ENCODE peak calls at places on chromosomes 2 and 18, in seven cellular contexts. U, D, Y, E, I, F and K are unnamed samples.

GRCh38 chr2:140593159-140593558 is 1537.7 kb downstream of the LRP1B start:
- DNase-seq in U (no peak), D (no peak), Y (no peak), E (no peak), I (no peak), F (no peak), K (no peak)

GRCh38 chr2:203500297-203500696 is 34.8 kb downstream of the RAPH1 start:
- DNase-seq in U (no peak), D (no peak), Y (no peak), E (no peak), I (no peak), F (no peak), K (no peak)

GRCh38 chr2:54657664-54658083 is 65.8 kb upstream of the EML6 start:
- DNase-seq in U (peak; percentile 47), D (peak; percentile 63), Y (peak; percentile 73), E (no peak), I (no peak), F (peak; percentile 61), K (peak; percentile 75)

GRCh38 chr2:188293601-188294482 is 2.2 kb downstream of the GULP1 start:
- DNase-seq in U (peak; percentile 83), D (peak; percentile 55), Y (peak; percentile 53), E (peak; percentile 59), I (peak; percentile 59), F (no peak), K (peak; percentile 39)

GRCh38 chr18:74498712-74499629 is 2.8 kb downstream of the CNDP2 start:
- DNase-seq in U (peak; percentile 4), D (peak; percentile 88), Y (peak; percentile 45), E (peak; percentile 82), I (no peak), F (peak; percentile 86), K (no peak)

GRCh38 chr18:42784612-42785011 is 330.9 kb downstream of the RIT2 start:
- DNase-seq in U (no peak), D (no peak), Y (no peak), E (no peak), I (no peak), F (no peak), K (no peak)

GRCh38 chr18:33184178-33184577 is 256.3 kb downstream of the CCDC178 start:
- DNase-seq in U (peak; percentile 20), D (no peak), Y (no peak), E (no peak), I (no peak), F (no peak), K (no peak)

GRCh38 chr2:171160630-171161424 is at the start of gene TLK1:
- DNase-seq in U (peak; percentile 57), D (peak; percentile 89), Y (peak; percentile 72), E (peak; percentile 77), I (peak; percentile 67), F (peak; percentile 76), K (peak; percentile 82)

GRCh38 chr2:195390686-195391085 is 266.3 kb upstream of the SLC39A10 start:
- DNase-seq in U (no peak), D (no peak), Y (no peak), E (no peak), I (no peak), F (no peak), K (no peak)

GRCh38 chr18:41745166-41746049 is 209.6 kb upstream of the PIK3C3 start:
- DNase-seq in U (peak; percentile 58), D (no peak), Y (no peak), E (no peak), I (peak; percentile 23), F (no peak), K (peak; percentile 18)

GRCh38 chr2:237791977-237792727 is 6.4 kb upstream of the RBM44 start:
- DNase-seq in U (no peak), D (no peak), Y (no peak), E (no peak), I (no peak), F (no peak), K (no peak)

DNA sequence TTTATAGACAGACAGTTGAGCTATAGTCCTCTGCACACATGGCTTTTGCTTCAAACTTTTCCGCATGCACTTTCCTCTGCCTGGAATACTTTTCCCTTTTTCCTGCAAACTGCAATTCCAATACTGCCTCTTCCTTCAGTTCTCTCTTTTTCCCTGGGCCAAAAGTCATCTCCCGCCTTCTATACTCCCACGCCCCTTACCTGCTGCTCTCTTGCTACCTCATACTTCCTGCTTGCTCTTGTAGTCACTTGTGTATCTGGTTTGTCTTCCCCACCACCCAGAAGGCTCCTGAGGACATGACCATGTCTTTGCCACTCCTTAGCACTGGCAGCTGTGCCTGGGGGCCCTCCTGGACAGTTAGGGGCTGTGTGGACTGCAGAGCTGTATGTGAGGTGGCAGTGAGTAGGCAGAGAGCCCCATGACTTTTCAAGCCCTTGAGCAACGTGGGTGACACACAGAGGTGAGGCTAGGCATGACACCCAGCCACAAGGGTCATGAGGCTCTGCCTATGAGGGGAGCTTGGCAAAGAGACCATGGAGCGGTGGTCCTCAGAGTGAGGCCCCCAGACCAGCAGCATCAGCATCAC is 23.2 kb downstream of the SPEG start:
- DNase-seq in U (no peak), D (no peak), Y (no peak), E (no peak), I (no peak), F (no peak), K (peak; percentile 45)
- TF ChIP-seq CTCF in U (no peak), D (peak; percentile 13), Y (no peak), E (no peak), I (peak; percentile 42), F (peak; percentile 20), K (peak; percentile 49)

DNA sequence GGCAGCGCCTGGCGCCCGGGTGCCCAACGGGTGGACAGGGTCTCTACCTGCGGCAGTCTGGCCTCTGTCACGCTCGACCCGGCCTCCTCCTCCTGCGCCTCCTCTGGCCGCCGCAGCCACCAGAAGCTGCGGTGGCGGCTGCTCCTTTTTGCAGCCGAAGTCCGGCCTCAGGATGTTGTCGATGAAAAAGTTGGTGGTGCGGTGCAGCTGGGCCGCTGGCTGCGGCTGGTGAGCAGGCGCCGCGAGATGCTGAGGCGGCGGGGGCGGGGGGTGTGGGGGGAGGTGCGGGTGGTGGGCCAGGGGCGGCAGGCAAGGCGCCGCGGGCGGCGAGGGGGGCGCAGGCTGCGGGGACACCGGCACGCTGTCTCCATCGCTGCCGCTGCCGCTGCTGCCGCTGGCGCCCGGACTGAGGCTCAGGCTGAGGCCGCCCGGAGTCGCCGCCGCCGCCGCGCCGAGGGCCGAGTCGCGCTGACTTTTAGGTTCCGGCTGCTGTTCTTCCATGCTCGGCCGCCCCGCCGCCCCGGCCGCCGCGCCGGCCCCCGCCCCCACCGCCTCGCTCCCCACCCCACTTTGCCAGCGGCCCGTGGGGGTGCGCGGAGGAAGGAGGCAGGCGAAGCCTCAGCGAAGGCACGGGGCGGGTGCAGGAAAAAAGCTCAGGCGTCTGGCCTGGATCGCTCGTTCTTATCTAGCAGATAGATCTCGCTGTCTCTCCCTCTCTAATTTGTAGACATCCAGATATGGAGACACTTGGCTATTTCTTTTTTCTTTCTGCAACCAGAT is 591 bp downstream of the EN1 start:
- DNase-seq in U (no peak), D (no peak), Y (no peak), E (no peak), I (no peak), F (peak; percentile 11), K (peak; percentile 23)
- H3K27me3 ChIP-seq in U (peaks cover 81% of the 10 kb centered on the region), D (peaks cover 97% of the 10 kb centered on the region), Y (peaks cover 100% of the 10 kb centered on the region), E (peaks cover 41% of the 10 kb centered on the region), I (peaks cover 98% of the 10 kb centered on the region), F (no peaks in the 10 kb centered on the region), K (no peaks in the 10 kb centered on the region)

DNA sequence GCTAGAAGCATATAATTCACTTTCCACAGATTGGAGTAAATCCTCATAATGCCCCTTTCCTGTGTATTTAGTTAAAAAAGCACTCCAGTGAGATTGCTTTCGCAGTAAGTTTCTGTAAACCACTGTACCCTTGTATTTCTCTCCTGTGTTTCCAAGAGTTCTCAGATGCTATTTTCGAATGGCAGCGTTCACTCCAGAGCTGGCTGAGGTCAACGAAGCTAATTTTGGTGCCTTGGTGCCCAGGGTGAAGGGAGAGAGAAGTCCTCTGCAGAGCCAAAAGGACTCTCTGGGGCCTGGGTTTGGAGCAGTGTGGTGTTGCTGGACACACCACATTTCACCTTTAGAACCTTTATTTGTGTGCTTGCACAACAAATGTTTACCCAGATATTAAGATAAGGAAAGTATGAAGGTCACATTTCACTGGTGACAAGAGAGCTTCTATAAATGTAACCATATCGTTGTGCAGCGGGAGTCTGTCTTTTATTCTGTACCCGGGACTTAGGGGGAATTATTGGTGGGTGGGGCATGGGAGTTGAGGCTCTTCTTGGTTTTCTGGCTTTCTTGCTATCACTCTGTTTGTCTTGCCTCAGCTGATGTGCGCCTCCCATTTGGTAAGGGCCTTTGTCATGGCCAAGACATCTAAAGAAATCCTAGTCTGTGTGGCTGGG is 9.9 kb downstream of the EPAS1 start:
- DNase-seq in U (no peak), D (no peak), Y (no peak), E (no peak), I (peak; percentile 47), F (no peak), K (peak; percentile 74)
- H3K4me1 ChIP-seq in U (peaks cover 25% of the 10 kb centered on the region), D (peaks cover 100% of the 10 kb centered on the region), Y (peaks cover 6% of the 10 kb centered on the region), E (peaks cover 32% of the 10 kb centered on the region), I (peaks cover 100% of the 10 kb centered on the region), F (peaks cover 92% of the 10 kb centered on the region), K (peaks cover 73% of the 10 kb centered on the region)

DNA sequence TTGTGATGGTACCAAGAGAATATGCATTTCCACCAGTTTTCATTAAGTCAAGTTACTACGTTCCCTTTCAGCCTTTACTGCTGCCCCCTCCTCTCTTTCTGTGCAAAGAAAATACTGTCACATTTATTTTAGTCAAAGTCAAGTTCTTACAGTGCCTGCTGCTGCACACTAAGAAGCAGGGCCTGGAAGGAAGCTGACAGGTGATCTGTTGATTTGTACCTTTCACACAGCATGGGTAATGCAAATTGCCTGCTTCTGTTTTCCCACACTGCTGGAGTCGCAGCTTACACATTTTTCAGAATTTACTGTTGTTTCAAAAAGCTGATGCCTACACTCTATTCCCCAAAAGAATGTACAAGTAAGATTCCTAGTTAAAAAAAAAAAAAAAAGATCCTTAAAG is 48.7 kb upstream of the CD226 start:
- DNase-seq in U (no peak), D (no peak), Y (no peak), E (no peak), I (no peak), F (no peak), K (no peak)
- TF ChIP-seq CTCF in U (no peak), D (no peak), Y (no peak), E (no peak), I (no peak), F (no peak), K (no peak)

GRCh38 chr18:79789091-79789891 is 8.4 kb upstream of the KCNG2 start:
- DNase-seq in U (no peak), D (no peak), Y (no peak), E (no peak), I (no peak), F (no peak), K (no peak)
- H3K27me3 ChIP-seq in U (peaks cover 16% of the 10 kb centered on the region), D (peaks cover 74% of the 10 kb centered on the region), Y (peaks cover 74% of the 10 kb centered on the region), E (peaks cover 3% of the 10 kb centered on the region), I (peaks cover 90% of the 10 kb centered on the region), F (no peaks in the 10 kb centered on the region), K (no peaks in the 10 kb centered on the region)